ENCODE peak calls at places on chromosomes 3 and 15, in ten cellular contexts. S is OCI-LY7, T is psoas muscle, Z is right lobe of liver, G is PC-3, R is heart right ventricle, U is lower lobe of right lung, B is sigmoid colon, E is spleen, M is mammary epithelial cell. F is an unnamed sample.

GRCh38 chr15:52559583-52559982 is 9.2 kb downstream of the ARPP19 start:
- DNase-seq in R (no peak), M (peak), G (no peak), E (no peak), T (peak), B (no peak), U (no peak), Z (no peak), S (no peak), F (no peak)

GRCh38 chr15:73982251-73982962 is 9.7 kb downstream of the STOML1 start:
- DNase-seq in E (peak), M (peak), G (peak), T (peak), Z (peak), B (peak), S (no peak), U (peak), R (peak), F (peak)

GRCh38 chr3:163891771-163892170 is 1186.5 kb downstream of the SI start:
- DNase-seq in M (no peak), G (peak), Z (no peak), T (no peak), E (no peak), U (no peak), S (no peak), B (no peak), R (no peak), F (no peak)

GRCh38 chr15:58229297-58229768 is 91.2 kb downstream of the AQP9 start:
- DNase-seq in G (no peak), S (no peak), U (no peak), M (peak), E (no peak), T (no peak), B (no peak), Z (no peak), R (no peak), F (no peak)

GRCh38 chr15:96339662-96340347 is 9.3 kb downstream of the NR2F2 start:
- DNase-seq in E (no peak), U (no peak), B (no peak), R (no peak), S (no peak), M (no peak), Z (no peak), T (no peak), G (peak), F (no peak)

GRCh38 chr3:150293401-150294001 is 114.6 kb upstream of the TSC22D2 start:
- DNase-seq in S (no peak), T (no peak), G (peak), B (no peak), R (no peak), M (no peak), Z (no peak), U (no peak), E (no peak), F (no peak)

GRCh38 chr3:30221622-30222021 is 384.8 kb upstream of the TGFBR2 start:
- DNase-seq in T (no peak), M (peak), B (no peak), E (no peak), S (no peak), Z (no peak), U (no peak), R (no peak), G (no peak), F (no peak)

GRCh38 chr3:46851364-46852328 is 11.6 kb downstream of the MYL3 start:
- DNase-seq in B (no peak), U (peak), M (no peak), T (peak), Z (no peak), G (no peak), E (peak), S (no peak), R (peak), F (no peak)

GRCh38 chr3:124770341-124771082 is 40.3 kb downstream of the UMPS start:
- DNase-seq in Z (no peak), U (no peak), R (peak), S (no peak), E (peak), M (no peak), G (no peak), T (peak), B (no peak), F (peak)

GRCh38 chr3:177602601-177603136 is 405.4 kb upstream of the TBL1XR1 start:
- DNase-seq in U (no peak), E (no peak), B (no peak), R (no peak), S (no peak), G (peak), Z (no peak), M (peak), T (no peak), F (no peak)

GRCh38 chr3:38314767-38315487 is 31.7 kb upstream of the XYLB start:
- DNase-seq in M (no peak), U (no peak), Z (no peak), B (no peak), R (no peak), G (no peak), E (no peak), S (no peak), T (no peak), F (no peak)

GRCh38 chr15:65184305-65184943 is 718 bp downstream of the CLPX start:
- DNase-seq in T (peak), E (peak), B (peak), G (peak), S (peak), M (peak), R (peak), U (peak), Z (peak), F (peak)

GRCh38 chr15:69093127-69093526 is 67.3 kb upstream of the GLCE start:
- DNase-seq in U (no peak), E (no peak), Z (no peak), R (peak), M (no peak), T (no peak), B (peak), G (peak), S (no peak), F (peak)

GRCh38 chr15:80418892-80419537 is 14.8 kb downstream of the ARNT2 start:
- DNase-seq in M (peak), Z (no peak), R (no peak), B (no peak), S (peak), U (no peak), E (no peak), T (no peak), G (peak), F (no peak)

DNA sequence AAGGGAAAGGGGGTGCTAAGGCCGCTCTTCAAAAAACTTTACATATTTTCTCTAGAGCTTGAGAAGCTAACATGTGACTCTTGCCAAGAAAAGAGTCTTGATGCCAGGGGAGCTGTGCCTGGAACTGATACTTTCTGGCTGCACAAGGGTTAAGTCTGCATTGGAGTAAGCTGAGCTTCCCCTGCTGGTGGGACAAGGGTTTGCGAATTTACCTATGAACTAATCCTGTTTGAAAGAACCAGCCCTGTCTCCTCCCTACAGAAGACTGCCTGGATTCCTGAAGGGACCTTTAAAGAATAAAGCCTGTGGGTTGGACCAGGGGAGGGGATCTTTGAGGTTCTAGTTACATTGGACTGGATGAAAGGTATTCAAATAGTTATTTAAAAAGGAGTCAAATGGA is 58.3 kb upstream of the EPHA3 start:
- DNase-seq in B (no peak), T (no peak), Z (no peak), R (no peak), S (peak), G (peak), E (no peak), U (no peak), M (no peak), F (no peak)
- TF ChIP-seq CTCF in B (no peak), T (no peak), Z (no peak), R (no peak), S (peak), G (peak), E (no peak), U (no peak), M (peak), F (no peak)

DNA sequence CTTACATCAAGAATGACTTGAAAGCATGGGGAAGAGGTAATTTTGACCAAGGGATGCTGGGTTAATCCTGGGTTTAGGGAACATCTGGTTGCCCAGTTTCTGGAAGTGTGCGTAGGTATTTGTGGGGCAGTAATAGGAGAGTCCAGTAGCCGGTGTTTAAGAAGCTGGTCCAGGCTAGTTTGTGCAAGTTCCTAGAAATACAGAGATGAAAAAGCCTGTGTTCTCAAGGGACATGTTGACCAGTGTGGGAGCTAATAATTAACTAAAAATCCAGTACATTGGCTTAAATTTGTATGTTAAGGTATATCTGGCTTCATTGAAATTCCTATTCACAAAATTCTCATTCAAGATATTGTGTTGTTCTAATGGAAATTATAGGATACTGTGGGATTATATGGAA is 51.2 kb downstream of the UBE2E2 start:
- DNase-seq in U (no peak), B (no peak), E (no peak), S (no peak), G (no peak), R (no peak), Z (no peak), M (no peak), T (no peak), F (no peak)
- H3K27ac ChIP-seq in U (no peak), B (no peak), E (no peak), S (no peak), G (no peak), R (no peak), Z (no peak), M (no peak), T (no peak), F (no peak)

DNA sequence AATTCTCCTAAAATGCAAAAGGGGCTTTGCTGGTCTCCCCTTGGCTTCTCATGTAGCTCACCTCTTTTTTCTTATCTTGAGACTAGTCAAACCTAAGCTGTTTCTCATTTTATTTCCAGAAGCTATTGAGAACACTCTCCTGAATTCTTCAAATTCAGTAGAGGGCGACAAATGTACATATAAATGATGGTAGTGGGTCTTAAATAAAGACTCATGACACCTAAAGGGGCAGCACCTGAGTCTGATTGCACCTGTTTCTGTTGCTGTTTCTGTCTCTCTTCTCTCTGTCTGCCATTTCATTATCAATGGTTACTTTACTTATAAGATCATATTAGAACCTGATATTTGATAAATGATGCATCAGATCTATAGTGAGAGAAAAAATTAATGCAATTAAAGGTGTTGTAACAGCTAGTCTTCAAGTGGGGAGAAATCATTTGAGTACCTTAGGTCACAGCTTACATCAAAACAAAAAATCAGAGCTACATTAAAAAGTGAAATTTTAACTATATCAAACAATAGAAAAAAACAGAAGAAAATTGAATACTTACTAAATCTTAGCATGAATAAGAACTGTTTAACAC is 7.0 kb downstream of the ADIPOQ start:
- DNase-seq in M (peak), B (no peak), G (peak), E (no peak), S (peak), Z (no peak), U (no peak), R (no peak), T (no peak), F (no peak)
- TF ChIP-seq CTCF in M (peak), B (no peak), G (peak), E (peak), S (peak), Z (peak), U (peak), R (peak), T (peak), F (peak)

GRCh38 chr3:123328851-123329635 is 119.8 kb downstream of the ADCY5 start:
- DNase-seq in S (peak), T (peak), B (peak), U (peak), G (peak), E (peak), Z (peak), R (peak), M (peak), F (peak)
- H3K27ac ChIP-seq in S (no peak), T (no peak), B (peak), U (no peak), G (no peak), E (peak), Z (no peak), R (peak), M (no peak), F (peak)